ENCODE peak calls at places on chromosomes 11 and 22, in six cellular contexts. G, N, B, F, L and R are unnamed samples.

GRCh38 chr11:63845911-63846310 is 7.0 kb downstream of the MARK2 start:
- DNase-seq in G (no peak), N (no peak), B (no peak), F (no peak), L (no peak), R (no peak)

GRCh38 chr11:39786281-39786680 is 1673.2 kb downstream of the LRRC4C start:
- DNase-seq in G (no peak), N (no peak), B (no peak), F (no peak), L (no peak), R (no peak)

GRCh38 chr11:122207921-122208764 is 92.1 kb upstream of the BLID start:
- DNase-seq in G (peak; percentile 85), N (no peak), B (no peak), F (no peak), L (no peak), R (no peak)

GRCh38 chr22:33331017-33331416 is 272.8 kb upstream of the SYN3 start:
- DNase-seq in G (no peak), N (no peak), B (no peak), F (no peak), L (no peak), R (no peak)

GRCh38 chr11:117546431-117547160 is 218.9 kb downstream of the CEP164 start:
- DNase-seq in G (no peak), N (no peak), B (no peak), F (no peak), L (no peak), R (peak; percentile 25)

GRCh38 chr11:5593146-5593545 is 3.3 kb upstream of the TRIM6 start:
- DNase-seq in G (peak; percentile 9), N (no peak), B (no peak), F (no peak), L (no peak), R (no peak)

GRCh38 chr11:39236916-39237315 is 2222.5 kb downstream of the LRRC4C start:
- DNase-seq in G (no peak), N (no peak), B (no peak), F (no peak), L (no peak), R (no peak)

GRCh38 chr11:29310016-29310415 is 706.8 kb downstream of the KCNA4 start:
- DNase-seq in G (peak; percentile 81), N (no peak), B (no peak), F (no peak), L (no peak), R (no peak)

GRCh38 chr22:46075764-46076531 is 74.4 kb upstream of the PPARA start:
- DNase-seq in G (no peak), N (peak; percentile 21), B (no peak), F (peak; percentile 21), L (no peak), R (peak; percentile 39)

GRCh38 chr22:46073683-46074504 is 76.4 kb upstream of the PPARA start:
- DNase-seq in G (no peak), N (peak; percentile 51), B (no peak), F (peak; percentile 37), L (no peak), R (peak; percentile 62)

GRCh38 chr22:46076651-46077339 is 73.5 kb upstream of the PPARA start:
- DNase-seq in G (peak; percentile 81), N (peak; percentile 55), B (peak; percentile 66), F (peak; percentile 54), L (no peak), R (peak; percentile 86)

GRCh38 chr22:46072981-46073682 is 77.2 kb upstream of the PPARA start:
- DNase-seq in G (no peak), N (peak; percentile 4), B (no peak), F (peak; percentile 22), L (no peak), R (peak; percentile 43)

DNA sequence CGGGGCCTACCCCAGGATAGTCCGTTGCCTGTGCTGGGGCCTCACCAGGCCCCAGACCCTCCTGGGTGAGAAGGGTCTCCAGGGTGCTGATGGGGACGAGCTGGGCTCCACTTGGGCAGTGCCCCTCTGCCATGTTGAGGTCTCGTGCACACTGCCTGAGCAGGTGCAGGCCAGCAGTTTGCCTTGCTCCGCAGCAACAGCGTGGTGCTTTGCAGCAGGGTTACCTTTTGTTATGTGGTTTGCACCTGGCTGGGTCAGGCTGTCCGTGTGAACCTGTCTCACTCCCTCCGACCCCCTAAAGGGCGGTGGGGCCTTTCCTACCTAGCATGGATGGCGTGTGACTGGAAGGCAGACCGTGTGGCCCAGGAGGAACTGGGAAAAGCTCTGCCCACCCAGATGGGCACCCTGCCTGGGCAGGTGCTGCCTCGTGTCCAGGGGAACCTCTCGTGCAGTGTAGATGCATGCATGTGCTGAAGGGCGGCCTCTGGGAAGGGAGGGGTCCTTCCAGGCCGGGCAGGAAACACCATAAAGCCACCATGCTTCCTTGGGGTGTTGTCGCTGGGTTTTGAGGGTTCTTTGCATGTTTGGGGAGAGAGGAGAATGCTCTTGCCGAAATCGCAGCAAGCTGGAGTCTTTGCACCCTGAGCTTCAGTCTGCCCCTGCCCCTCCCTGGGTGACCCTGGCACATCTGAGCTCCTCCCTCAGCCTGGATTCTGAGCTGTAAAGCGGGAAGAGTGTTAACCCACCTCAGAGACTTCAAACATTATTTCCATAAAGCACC is 75.4 kb upstream of the PPARA start:
- DNase-seq in G (no peak), N (peak; percentile 21), B (no peak), F (peak; percentile 22), L (no peak), R (peak; percentile 53)
- H3K4me3 ChIP-seq in G (peak overlapping the region; percentile 99), N (peak overlapping the region; percentile 71), B (peak overlapping the region; percentile 69), F (peak overlapping the region; percentile 86), L (peak overlapping the region; percentile 67), R (peak overlapping the region; percentile 63)

GRCh38 chr22:20166703-20167102 is 15.8 kb upstream of the CCDC188 start:
- DNase-seq in G (no peak), N (no peak), B (no peak), F (no peak), L (no peak), R (no peak)

GRCh38 chr22:20167643-20168322 is 16.9 kb upstream of the CCDC188 start:
- DNase-seq in G (no peak), N (no peak), B (no peak), F (no peak), L (no peak), R (no peak)

GRCh38 chr22:20171288-20172037 is 20.6 kb upstream of the CCDC188 start:
- DNase-seq in G (no peak), N (no peak), B (no peak), F (no peak), L (no peak), R (no peak)

GRCh38 chr22:20170170-20170569 is 19.3 kb upstream of the CCDC188 start:
- DNase-seq in G (no peak), N (no peak), B (no peak), F (no peak), L (no peak), R (no peak)

DNA sequence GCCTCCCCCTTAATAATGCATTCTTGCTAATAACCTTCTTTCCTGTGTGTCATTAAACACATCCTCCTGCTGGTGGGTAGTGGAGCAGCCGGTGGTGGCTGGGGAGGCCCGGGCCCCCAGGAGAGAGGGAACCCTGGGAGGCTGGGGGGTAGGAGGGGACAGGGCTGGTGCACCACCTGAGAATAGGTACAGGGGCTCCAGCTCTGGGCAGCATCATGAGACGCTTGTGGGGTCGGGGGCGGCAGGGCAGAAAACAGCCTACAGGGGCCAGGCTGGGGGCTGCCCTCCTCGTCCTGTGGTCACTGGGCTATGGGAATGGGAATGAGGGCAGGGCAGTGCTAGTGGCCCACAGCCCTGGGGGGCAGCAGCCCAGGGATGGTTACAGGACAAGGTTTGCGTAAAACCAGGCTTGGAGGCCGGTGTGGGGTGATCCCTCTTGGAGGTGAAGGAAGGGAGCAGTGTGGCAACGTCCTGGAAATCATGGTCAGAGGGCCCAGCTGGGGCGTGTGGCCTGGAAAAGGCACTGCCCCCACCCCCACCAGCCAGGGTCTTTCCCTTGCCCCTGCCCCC is 18.5 kb upstream of the CCDC188 start:
- DNase-seq in G (no peak), N (no peak), B (no peak), F (no peak), L (no peak), R (no peak)
- H3K4me1 ChIP-seq in G (no peaks in the 10 kb centered on the region), N (no peaks in the 10 kb centered on the region), B (no peaks in the 10 kb centered on the region), F (peaks cover 12% of the 10 kb centered on the region), L (no peaks in the 10 kb centered on the region), R (no peaks in the 10 kb centered on the region)

GRCh38 chr11:2304156-2305139 is 2.6 kb downstream of the TSPAN32 start:
- DNase-seq in G (no peak), N (no peak), B (peak; percentile 55), F (no peak), L (no peak), R (peak; percentile 52)

GRCh38 chr11:2305140-2305861 is 3.5 kb downstream of the TSPAN32 start:
- DNase-seq in G (peak; percentile 73), N (peak; percentile 92), B (peak; percentile 92), F (peak; percentile 89), L (peak; percentile 85), R (peak; percentile 96)

GRCh38 chr11:2306971-2307732 is 5.3 kb downstream of the TSPAN32 start:
- DNase-seq in G (no peak), N (no peak), B (no peak), F (no peak), L (peak; percentile 1), R (no peak)

GRCh38 chr11:2307733-2308331 is 6.0 kb downstream of the TSPAN32 start:
- DNase-seq in G (no peak), N (no peak), B (no peak), F (no peak), L (no peak), R (peak; percentile 59)

DNA sequence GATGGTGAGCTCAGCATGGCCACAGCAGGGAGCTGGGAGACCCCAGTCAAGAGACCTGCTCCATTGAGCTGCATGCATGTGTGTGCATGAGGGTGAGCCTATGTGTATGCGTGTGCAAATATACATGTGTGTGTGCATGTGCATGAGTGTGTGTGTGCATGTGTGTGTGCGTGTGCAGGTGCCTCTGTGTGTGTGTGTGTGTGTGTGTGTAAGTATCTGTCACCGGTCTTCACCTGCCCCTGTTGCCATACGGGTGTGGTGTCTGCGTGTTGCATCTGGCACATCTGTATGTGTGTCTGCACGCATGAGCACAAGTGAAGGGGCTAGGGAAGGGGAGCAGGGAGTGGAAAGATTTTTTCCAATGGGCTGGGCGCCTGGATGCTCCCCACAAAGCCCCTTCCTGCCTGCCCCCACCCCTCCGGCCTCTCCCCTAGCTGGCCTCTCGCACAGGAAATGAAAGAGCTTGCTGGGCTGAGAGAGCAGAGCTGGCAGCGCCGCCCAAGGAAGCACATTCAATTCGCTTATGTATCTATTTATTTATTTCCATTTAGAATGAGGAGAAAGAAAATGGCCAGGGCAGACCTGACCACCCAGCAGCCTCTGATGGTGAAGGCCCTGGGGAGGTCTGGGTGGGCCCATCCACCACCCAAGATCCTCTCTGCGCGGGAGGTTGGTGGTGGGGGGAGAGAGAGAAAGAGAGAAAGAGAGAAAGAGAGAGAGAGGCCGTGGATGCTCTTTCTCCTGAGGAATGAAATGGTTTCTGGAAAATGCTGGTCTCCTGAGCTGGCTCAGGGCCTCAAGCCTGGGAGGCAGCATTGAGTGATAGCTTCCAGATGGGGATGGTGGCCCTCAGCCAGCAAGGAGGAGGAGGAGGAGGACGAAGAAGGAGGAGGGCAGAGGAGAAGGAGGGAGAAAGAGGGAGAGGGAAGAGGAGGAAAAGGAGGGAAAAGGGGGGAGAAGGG is 4.3 kb downstream of the TSPAN32 start:
- DNase-seq in G (peak; percentile 94), N (peak; percentile 83), B (peak; percentile 71), F (no peak), L (peak; percentile 32), R (peak; percentile 80)
- H3K4me3 ChIP-seq in G (peak overlapping the region; percentile 24), N (no peak overlapping the region), B (no peak overlapping the region), F (no peak overlapping the region), L (no peak overlapping the region), R (no peak overlapping the region)

GRCh38 chr22:43008509-43008908 is 6.4 kb downstream of the PACSIN2 start:
- DNase-seq in G (no peak), N (no peak), B (peak; percentile 77), F (no peak), L (no peak), R (peak; percentile 52)

GRCh38 chr22:43006016-43006505 is 8.9 kb downstream of the PACSIN2 start:
- DNase-seq in G (no peak), N (no peak), B (no peak), F (no peak), L (no peak), R (no peak)

GRCh38 chr22:43006753-43007152 is 8.2 kb downstream of the PACSIN2 start:
- DNase-seq in G (no peak), N (no peak), B (no peak), F (no peak), L (no peak), R (no peak)

GRCh38 chr22:43008921-43009320 is 6.0 kb downstream of the PACSIN2 start:
- DNase-seq in G (no peak), N (no peak), B (no peak), F (no peak), L (no peak), R (peak; percentile 10)

DNA sequence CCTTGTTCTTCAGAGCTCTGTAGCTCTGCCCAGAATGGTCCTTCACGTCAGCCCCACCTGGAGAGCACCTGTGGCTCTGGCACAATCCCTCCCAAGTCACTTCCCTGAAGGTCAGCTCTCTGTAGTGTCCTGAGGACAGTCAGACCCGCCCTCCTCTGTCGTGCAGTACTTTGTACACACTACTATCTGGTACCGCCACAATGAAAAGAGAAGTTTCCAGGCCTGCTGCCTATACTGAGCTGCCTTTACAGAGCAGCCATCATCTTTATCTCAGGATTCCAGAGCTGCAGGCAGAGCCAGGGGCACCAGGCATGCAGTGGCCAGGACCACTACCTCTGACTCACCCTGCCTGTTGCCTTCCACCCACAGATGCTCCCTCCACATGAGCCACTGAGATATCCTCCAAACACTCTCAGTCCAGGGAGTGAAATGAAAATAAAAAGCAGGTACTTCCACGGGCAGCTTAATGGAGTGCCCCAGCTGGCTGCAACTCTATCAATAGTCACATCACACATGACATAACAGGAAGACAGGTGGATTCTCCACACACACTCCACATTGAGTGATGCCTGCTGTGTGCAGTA is 7.3 kb downstream of the PACSIN2 start:
- DNase-seq in G (no peak), N (no peak), B (no peak), F (no peak), L (peak; percentile 96), R (no peak)
- H3K4me1 ChIP-seq in G (peaks cover 12% of the 10 kb centered on the region), N (peaks cover 40% of the 10 kb centered on the region), B (no peaks in the 10 kb centered on the region), F (peaks cover 12% of the 10 kb centered on the region), L (peaks cover 97% of the 10 kb centered on the region), R (no peaks in the 10 kb centered on the region)